ENCODE peak calls at places on chromosome 21, in four cellular contexts. Z, R, W and C are unnamed samples.

GRCh38 chr21:44992608-44993031 is 52.8 kb downstream of the SLX9 start:
- DNase-seq in R (no peak), W (no peak), Z (no peak), C (no peak)

GRCh38 chr21:45041351-45041805 is 33.0 kb upstream of the ADARB1 start:
- DNase-seq in W (no peak), Z (no peak), R (no peak), C (no peak)

GRCh38 chr21:25561668-25562641 is 45.3 kb downstream of the MRPL39 start:
- DNase-seq in Z (no peak), R (no peak), W (peak; percentile 66), C (no peak)

GRCh38 chr21:8990326-8991087 is 1530.9 kb upstream of the TPTE start:
- DNase-seq in R (no peak), Z (peak; percentile 94), W (no peak), C (no peak)

GRCh38 chr21:41768371-41769042 is 1.7 kb upstream of the RIPK4 start:
- DNase-seq in W (no peak), R (no peak), Z (peak; percentile 95), C (no peak)

GRCh38 chr21:28257276-28257675 is 735.4 kb downstream of the LTN1 start:
- DNase-seq in Z (peak; percentile 48), R (no peak), W (no peak), C (no peak)

GRCh38 chr21:45291613-45292398 is 4.1 kb upstream of the POFUT2 start:
- DNase-seq in Z (no peak), R (no peak), W (no peak), C (no peak)

GRCh38 chr21:45818276-45818903 is 163.2 kb upstream of the COL6A1 start:
- DNase-seq in R (no peak), W (no peak), Z (no peak), C (no peak)

GRCh38 chr21:36859744-36860501 is 106.5 kb downstream of the HLCS start:
- DNase-seq in W (no peak), Z (peak; percentile 81), R (peak; percentile 31), C (peak; percentile 39)

GRCh38 chr21:36708512-36709029 is 9.7 kb downstream of the SIM2 start:
- DNase-seq in W (no peak), Z (no peak), R (no peak), C (no peak)

GRCh38 chr21:31888936-31889371 is 16.1 kb downstream of the HUNK start:
- DNase-seq in W (no peak), Z (no peak), R (no peak), C (no peak)

GRCh38 chr21:44872568-44873355 is 728 bp downstream of the PTTG1IP start:
- DNase-seq in Z (no peak), R (no peak), W (no peak), C (no peak)

GRCh38 chr21:31124005-31124404 is 85.7 kb upstream of the KRTAP19-8 start:
- DNase-seq in Z (no peak), W (no peak), R (no peak), C (peak; percentile 36)

GRCh38 chr21:27076035-27076434 is 109.1 kb upstream of the ADAMTS5 start:
- DNase-seq in Z (no peak), R (no peak), W (no peak), C (no peak)

GRCh38 chr21:31999810-32000468 is 127.1 kb downstream of the HUNK start:
- DNase-seq in Z (no peak), R (no peak), W (no peak), C (no peak)

GRCh38 chr21:36203603-36203889 is 46.9 kb downstream of the DOP1B start:
- DNase-seq in Z (peak; percentile 34), R (no peak), W (peak; percentile 16), C (no peak)

GRCh38 chr21:41953831-41954653 is at the start of gene C2CD2:
- DNase-seq in W (no peak), Z (peak; percentile 55), R (no peak), C (peak; percentile 60)

GRCh38 chr21:42414928-42415769 is 11.4 kb downstream of the UBASH3A start:
- DNase-seq in R (no peak), Z (no peak), W (peak; percentile 97), C (no peak)

GRCh38 chr21:22584308-22584707 is 1586.1 kb downstream of the NCAM2 start:
- DNase-seq in R (no peak), Z (no peak), W (no peak), C (no peak)

GRCh38 chr21:41878831-41879189 is 334 bp downstream of the PRDM15 start:
- DNase-seq in Z (peak; percentile 45), W (no peak), R (no peak), C (peak; percentile 71)

GRCh38 chr21:41899431-41900202 is 20.5 kb upstream of the PRDM15 start:
- DNase-seq in R (no peak), W (no peak), Z (no peak), C (no peak)

GRCh38 chr21:45411810-45412206 is 6.8 kb downstream of the COL18A1 start:
- DNase-seq in W (no peak), R (no peak), Z (no peak), C (no peak)

GRCh38 chr21:46159841-46160562 is 4.6 kb upstream of the FTCD start:
- DNase-seq in R (no peak), Z (no peak), W (no peak), C (no peak)

GRCh38 chr21:42594616-42595280 is 58.7 kb upstream of the PDE9A start:
- DNase-seq in Z (no peak), R (no peak), W (no peak), C (no peak)

GRCh38 chr21:16634522-16634914 is 878.3 kb upstream of the CXADR start:
- DNase-seq in W (no peak), Z (no peak), R (peak; percentile 15), C (peak; percentile 80)
- H3K4me1 ChIP-seq in W (no peaks in the 10 kb centered on the region), Z (no peaks in the 10 kb centered on the region), R (peaks cover 6% of the 10 kb centered on the region), C (no peaks in the 10 kb centered on the region)

GRCh38 chr21:35136586-35137254 is 87.6 kb upstream of the RUNX1 start:
- DNase-seq in Z (peak; percentile 49), W (no peak), R (no peak), C (peak; percentile 38)
- TF ChIP-seq SUZ12 in Z (no peak), W (no peak), R (no peak), C (no peak)

DNA sequence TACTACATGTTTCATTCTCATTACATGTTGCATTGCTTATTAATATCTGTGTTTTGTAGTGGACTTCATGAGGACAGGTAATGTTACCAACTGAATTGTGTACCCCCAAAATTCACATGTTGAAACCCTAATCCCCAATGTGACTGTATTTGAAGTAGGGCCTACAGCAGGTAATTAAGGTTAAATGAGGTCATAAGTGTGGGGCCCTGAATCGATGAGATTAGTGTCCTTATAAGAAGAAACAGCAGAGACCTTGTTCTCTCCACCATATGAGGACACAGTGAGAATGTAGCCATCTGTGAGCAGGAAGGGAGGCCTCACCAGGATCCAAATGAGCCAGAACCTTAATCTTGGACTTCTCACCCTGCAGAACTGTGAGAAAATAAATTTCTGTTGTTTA is 15.0 kb upstream of the IFNAR1 start:
- DNase-seq in W (no peak), Z (no peak), R (no peak), C (no peak)
- H3K4me1 ChIP-seq in W (peaks cover 21% of the 10 kb centered on the region), Z (peaks cover 13% of the 10 kb centered on the region), R (no peaks in the 10 kb centered on the region), C (no peaks in the 10 kb centered on the region)

GRCh38 chr21:39454949-39455668 is 3.3 kb downstream of the SH3BGR start:
- DNase-seq in R (no peak), W (no peak), Z (no peak), C (no peak)

GRCh38 chr21:39453571-39454179 is 1.9 kb downstream of the SH3BGR start:
- DNase-seq in Z (no peak), W (no peak), R (no peak), C (no peak)

GRCh38 chr21:39452207-39452964 is 616 bp downstream of the SH3BGR start:
- DNase-seq in Z (peak; percentile 3), R (no peak), W (no peak), C (no peak)

GRCh38 chr21:39451332-39452206 is at the start of gene SH3BGR:
- DNase-seq in Z (no peak), R (peak; percentile 33), W (no peak), C (no peak)

GRCh38 chr21:39452965-39453332 is 1.2 kb downstream of the SH3BGR start:
- DNase-seq in W (no peak), Z (no peak), R (no peak), C (no peak)
- TF ChIP-seq SUZ12 in W (no peak), Z (no peak), R (no peak), C (no peak)

GRCh38 chr21:33305344-33305671 is 19.5 kb upstream of the IFNAR1 start:
- DNase-seq in Z (no peak), W (no peak), R (no peak), C (no peak)
- H3K4me1 ChIP-seq in Z (peaks cover 53% of the 10 kb centered on the region), W (peaks cover 32% of the 10 kb centered on the region), R (no peaks in the 10 kb centered on the region), C (no peaks in the 10 kb centered on the region)

GRCh38 chr21:43608664-43609063 is 50.6 kb downstream of the HSF2BP start:
- DNase-seq in Z (no peak), W (no peak), R (no peak), C (no peak)

GRCh38 chr21:43611598-43612369 is 47.5 kb downstream of the HSF2BP start:
- DNase-seq in Z (peak; percentile 75), W (no peak), R (peak; percentile 19), C (peak; percentile 52)

GRCh38 chr21:43605320-43606244 is 53.7 kb downstream of the HSF2BP start:
- DNase-seq in Z (no peak), W (no peak), R (no peak), C (no peak)

GRCh38 chr21:43609501-43610340 is 49.6 kb downstream of the HSF2BP start:
- DNase-seq in W (no peak), R (no peak), Z (peak; percentile 89), C (no peak)

DNA sequence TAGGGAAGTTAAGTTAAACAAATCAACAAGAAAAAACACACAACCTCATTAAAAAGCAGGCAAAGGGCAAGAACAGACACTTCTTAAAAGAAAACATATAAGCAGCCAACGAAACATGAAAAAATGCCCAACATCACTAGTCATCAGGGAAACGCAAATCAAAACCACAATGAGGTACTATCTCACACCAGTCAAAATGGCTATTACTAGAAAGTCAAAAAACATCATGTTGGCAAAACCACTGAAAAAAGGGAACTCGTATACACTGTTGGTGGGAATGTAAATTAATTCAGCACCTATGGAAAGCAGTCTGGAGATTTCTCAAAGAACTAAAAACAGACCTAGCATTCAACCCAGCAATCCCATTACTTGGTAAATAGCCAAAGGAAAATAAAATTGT is 51.1 kb downstream of the HSF2BP start:
- DNase-seq in R (no peak), W (no peak), Z (no peak), C (no peak)
- TF ChIP-seq SUZ12 in R (no peak), W (no peak), Z (no peak), C (no peak)